ENCODE peak calls at places on chromosomes 3 and 15, in six cellular contexts. V is heart right ventricle; R is testis; Z is psoas muscle; O is SJCRH30; T is CD8-positive, alpha-beta memory T cell. P is an unnamed sample. For H3K4me1 and H3K36me3, the result is how much of the 10 kb centered on the place peaks cover.

GRCh38 chr3:10468611-10469354 is 36.6 kb downstream of the ATP2B2 start:
- DNase-seq in V (no peak), R (no peak), Z (no peak), O (no peak), T (no peak), P (no peak)

GRCh38 chr3:134751831-134752230 is 43.2 kb upstream of the EPHB1 start:
- DNase-seq in V (no peak), R (no peak), Z (no peak), O (no peak), T (no peak), P (peak)

GRCh38 chr3:169218314-169218983 is 445.1 kb downstream of the MECOM start:
- DNase-seq in V (peak), R (peak), Z (no peak), O (peak), T (no peak), P (peak)

GRCh38 chr3:15360786-15361493 is 28.6 kb upstream of the SH3BP5 start:
- DNase-seq in V (no peak), R (no peak), Z (no peak), O (no peak), T (no peak), P (peak)

GRCh38 chr15:33132722-33133345 is 61.7 kb downstream of the FMN1 start:
- DNase-seq in V (no peak), R (no peak), Z (no peak), O (peak), T (no peak), P (peak)

GRCh38 chr3:129399895-129400357 is 28.5 kb downstream of the EFCAB12 start:
- DNase-seq in V (no peak), R (peak), Z (no peak), O (no peak), T (no peak), P (no peak)

GRCh38 chr3:194198938-194199337 is 63.0 kb downstream of the HES1 start:
- DNase-seq in V (no peak), R (no peak), Z (no peak), O (no peak), T (no peak), P (no peak)

GRCh38 chr3:45464336-45464809 is 76.0 kb downstream of the LARS2 start:
- DNase-seq in V (no peak), R (peak), Z (no peak), O (no peak), T (no peak), P (no peak)

GRCh38 chr15:93088200-93088980 is 621 bp downstream of the RGMA start:
- DNase-seq in V (peak), R (peak), Z (peak), O (peak), T (no peak), P (peak)

GRCh38 chr3:10648181-10648580 is 142.8 kb upstream of the ATP2B2 start:
- DNase-seq in V (no peak), R (no peak), Z (no peak), O (no peak), T (no peak), P (no peak)

GRCh38 chr3:15551902-15552301 is 30.4 kb upstream of the COLQ start:
- DNase-seq in V (no peak), R (no peak), Z (no peak), O (no peak), T (no peak), P (no peak)

GRCh38 chr3:120908030-120908802 is at the start of gene STXBP5L:
- DNase-seq in V (peak), R (peak), Z (peak), O (peak), T (no peak), P (peak)

GRCh38 chr3:31724681-31725080 is 192.0 kb downstream of the STT3B start:
- DNase-seq in V (no peak), R (no peak), Z (no peak), O (no peak), T (no peak), P (peak)

GRCh38 chr3:161875483-161875882 is 378.9 kb downstream of the OTOL1 start:
- DNase-seq in V (no peak), R (no peak), Z (no peak), O (no peak), T (no peak), P (no peak)

GRCh38 chr15:38853608-38854007 is 289.0 kb upstream of the RASGRP1 start:
- DNase-seq in V (no peak), R (no peak), Z (no peak), O (peak), T (peak), P (peak)

GRCh38 chr3:129855454-129856419 is 37.8 kb downstream of the TMCC1 start:
- DNase-seq in V (no peak), R (no peak), Z (no peak), O (no peak), T (no peak), P (peak)

GRCh38 chr3:64349531-64349930 is 124.3 kb upstream of the PRICKLE2 start:
- DNase-seq in V (no peak), R (no peak), Z (no peak), O (no peak), T (no peak), P (no peak)

GRCh38 chr3:65412591-65412990 is 626.1 kb downstream of the MAGI1 start:
- DNase-seq in V (peak), R (no peak), Z (peak), O (no peak), T (no peak), P (no peak)

GRCh38 chr3:32459474-32459873 is 43.2 kb downstream of the CMTM6 start:
- DNase-seq in V (no peak), R (no peak), Z (no peak), O (no peak), T (no peak), P (no peak)

GRCh38 chr15:100889359-100890058 is 9.9 kb downstream of the ALDH1A3 start:
- DNase-seq in V (no peak), R (peak), Z (peak), O (peak), T (no peak), P (peak)

GRCh38 chr3:63580151-63580550 is 72.3 kb upstream of the SNTN start:
- DNase-seq in V (no peak), R (no peak), Z (no peak), O (no peak), T (no peak), P (no peak)

GRCh38 chr15:25982736-25983135 is 119.6 kb upstream of the ATP10A start:
- DNase-seq in V (no peak), R (no peak), Z (no peak), O (no peak), T (no peak), P (no peak)

GRCh38 chr3:159835126-159835525 is 153.5 kb upstream of the IL12A start:
- DNase-seq in V (no peak), R (no peak), Z (no peak), O (no peak), T (no peak), P (no peak)
- H3K4me1 ChIP-seq in V (under half), R (under half), Z (under half), O (under half), T (under half), P (under half)

GRCh38 chr3:170360916-170361315 is 3.4 kb downstream of the SKIL start:
- DNase-seq in V (no peak), R (no peak), Z (no peak), O (no peak), T (no peak), P (no peak)

GRCh38 chr3:170363471-170363994 is 6.0 kb downstream of the SKIL start:
- DNase-seq in V (no peak), R (no peak), Z (no peak), O (no peak), T (no peak), P (no peak)

GRCh38 chr3:170360476-170360875 is 3.0 kb downstream of the SKIL start:
- DNase-seq in V (no peak), R (no peak), Z (no peak), O (no peak), T (no peak), P (no peak)

GRCh38 chr3:170359178-170359704 is 1.7 kb downstream of the SKIL start:
- DNase-seq in V (no peak), R (no peak), Z (no peak), O (no peak), T (no peak), P (no peak)

GRCh38 chr3:170361711-170362110 is 4.2 kb downstream of the SKIL start:
- DNase-seq in V (no peak), R (no peak), Z (no peak), O (no peak), T (no peak), P (no peak)
- H3K36me3 ChIP-seq in V (under half), R (under half), Z (under half), O (half or more), T (under half), P (under half)

GRCh38 chr3:183581496-183582155 is 26.1 kb upstream of the KLHL6 start:
- DNase-seq in V (no peak), R (no peak), Z (no peak), O (no peak), T (no peak), P (no peak)

GRCh38 chr3:183579967-183580720 is 24.6 kb upstream of the KLHL6 start:
- DNase-seq in V (peak), R (peak), Z (no peak), O (no peak), T (no peak), P (peak)

GRCh38 chr3:183576487-183577107 is 21.1 kb upstream of the KLHL6 start:
- DNase-seq in V (no peak), R (no peak), Z (no peak), O (peak), T (no peak), P (peak)

GRCh38 chr3:183577336-183577735 is 21.8 kb upstream of the KLHL6 start:
- DNase-seq in V (no peak), R (no peak), Z (no peak), O (no peak), T (no peak), P (no peak)

GRCh38 chr3:183578179-183578578 is 22.7 kb upstream of the KLHL6 start:
- DNase-seq in V (no peak), R (no peak), Z (no peak), O (no peak), T (no peak), P (no peak)
- H3K4me1 ChIP-seq in V (under half), R (under half), Z (under half), O (under half), T (under half), P (under half)

GRCh38 chr15:63918901-63919348 is 85.2 kb upstream of the HERC1 start:
- DNase-seq in V (no peak), R (no peak), Z (no peak), O (no peak), T (no peak), P (no peak)
- H3K36me3 ChIP-seq in V (under half), R (under half), Z (under half), O (under half), T (under half), P (under half)

GRCh38 chr15:40097968-40098476 is 10.7 kb downstream of the BMF start:
- DNase-seq in V (peak), R (peak), Z (peak), O (no peak), T (no peak), P (peak)
- H3K4me1 ChIP-seq in V (under half), R (half or more), Z (half or more), O (half or more), T (under half), P (under half)

GRCh38 chr15:45407786-45408185 is 29.4 kb upstream of the GATM start:
- DNase-seq in V (no peak), R (no peak), Z (no peak), O (no peak), T (no peak), P (no peak)
- H3K36me3 ChIP-seq in V (under half), R (under half), Z (under half), O (half or more), T (under half), P (half or more)